ENCODE peak calls at places on chromosome 1, in eight cellular contexts. O is tibial nerve, A is A549, F is K562, H is transverse colon, M is esophagus muscularis mucosa, S is sigmoid colon, G is HepG2. D is an unnamed sample.

GRCh38 chr1:51463561-51463960 is 55.5 kb downstream of the EPS15 start:
- DNase-seq in O (no peak), A (no peak), F (no peak), H (no peak), M (no peak), S (no peak), G (no peak), D (no peak)

GRCh38 chr1:108533351-108534083 is 26.4 kb upstream of the EEIG2 start:
- DNase-seq in O (no peak), A (no peak), F (peak; percentile 97), H (peak; percentile 19), M (no peak), S (no peak), G (no peak), D (no peak)

GRCh38 chr1:121587777-121588176 is 403.0 kb downstream of the SRGAP2C start:
- DNase-seq in O (no peak), A (no peak), F (no peak), H (no peak), M (no peak), S (no peak), G (no peak), D (no peak)

GRCh38 chr1:212062832-212063438 is 27.4 kb downstream of the DTL start:
- DNase-seq in O (no peak), A (peak; percentile 55), F (peak; percentile 51), H (no peak), M (no peak), S (no peak), G (peak; percentile 47), D (no peak)

GRCh38 chr1:36553591-36554417 is 71.1 kb upstream of the CSF3R start:
- DNase-seq in O (peak; percentile 24), A (peak; percentile 51), F (peak; percentile 90), H (peak; percentile 44), M (no peak), S (peak; percentile 57), G (peak; percentile 59), D (peak; percentile 44)

GRCh38 chr1:31182352-31182751 is 57.3 kb downstream of the NKAIN1 start:
- DNase-seq in O (peak; percentile 77), A (peak; percentile 82), F (peak; percentile 85), H (peak; percentile 64), M (no peak), S (peak; percentile 74), G (peak; percentile 33), D (peak; percentile 60)

GRCh38 chr1:31707711-31708110 is 3.9 kb upstream of the COL16A1 start:
- DNase-seq in O (no peak), A (no peak), F (peak; percentile 36), H (no peak), M (no peak), S (no peak), G (no peak), D (no peak)

GRCh38 chr1:52925571-52926005 is 1.5 kb upstream of the SCP2 start:
- DNase-seq in O (no peak), A (no peak), F (no peak), H (no peak), M (no peak), S (no peak), G (peak; percentile 82), D (peak; percentile 75)

GRCh38 chr1:25879675-25880074 is 4.2 kb upstream of the PAQR7 start:
- DNase-seq in O (no peak), A (no peak), F (peak; percentile 66), H (no peak), M (no peak), S (peak; percentile 38), G (no peak), D (peak; percentile 83)

GRCh38 chr1:212606042-212606733 is 2.4 kb upstream of the ATF3 start:
- DNase-seq in O (no peak), A (no peak), F (no peak), H (no peak), M (no peak), S (no peak), G (no peak), D (no peak)

GRCh38 chr1:181014431-181015257 is 8.0 kb downstream of the STX6 start:
- DNase-seq in O (no peak), A (no peak), F (no peak), H (no peak), M (no peak), S (no peak), G (no peak), D (no peak)

GRCh38 chr1:63774617-63775417 is 1.0 kb downstream of the ROR1 start:
- DNase-seq in O (peak; percentile 30), A (peak; percentile 39), F (no peak), H (peak; percentile 28), M (peak; percentile 92), S (peak; percentile 83), G (no peak), D (peak; percentile 57)

GRCh38 chr1:38929476-38929875 is 12.2 kb downstream of the RHBDL2 start:
- DNase-seq in O (no peak), A (no peak), F (no peak), H (no peak), M (no peak), S (no peak), G (no peak), D (no peak)

GRCh38 chr1:154095456-154095855 is 59.4 kb downstream of the NUP210L start:
- DNase-seq in O (no peak), A (no peak), F (no peak), H (no peak), M (no peak), S (no peak), G (no peak), D (no peak)

GRCh38 chr1:181778630-181779285 is 282.8 kb downstream of the ZNF648 start:
- DNase-seq in O (no peak), A (peak; percentile 6), F (no peak), H (no peak), M (no peak), S (no peak), G (no peak), D (no peak)

GRCh38 chr1:225587310-225587709 is 65.6 kb downstream of the ENAH start:
- DNase-seq in O (no peak), A (no peak), F (no peak), H (no peak), M (no peak), S (no peak), G (no peak), D (no peak)
- TF ChIP-seq POLR2A in O (no peak), A (no peak), F (no peak), H (no peak), M (no peak), S (no peak), G (no peak), D (no peak)

DNA sequence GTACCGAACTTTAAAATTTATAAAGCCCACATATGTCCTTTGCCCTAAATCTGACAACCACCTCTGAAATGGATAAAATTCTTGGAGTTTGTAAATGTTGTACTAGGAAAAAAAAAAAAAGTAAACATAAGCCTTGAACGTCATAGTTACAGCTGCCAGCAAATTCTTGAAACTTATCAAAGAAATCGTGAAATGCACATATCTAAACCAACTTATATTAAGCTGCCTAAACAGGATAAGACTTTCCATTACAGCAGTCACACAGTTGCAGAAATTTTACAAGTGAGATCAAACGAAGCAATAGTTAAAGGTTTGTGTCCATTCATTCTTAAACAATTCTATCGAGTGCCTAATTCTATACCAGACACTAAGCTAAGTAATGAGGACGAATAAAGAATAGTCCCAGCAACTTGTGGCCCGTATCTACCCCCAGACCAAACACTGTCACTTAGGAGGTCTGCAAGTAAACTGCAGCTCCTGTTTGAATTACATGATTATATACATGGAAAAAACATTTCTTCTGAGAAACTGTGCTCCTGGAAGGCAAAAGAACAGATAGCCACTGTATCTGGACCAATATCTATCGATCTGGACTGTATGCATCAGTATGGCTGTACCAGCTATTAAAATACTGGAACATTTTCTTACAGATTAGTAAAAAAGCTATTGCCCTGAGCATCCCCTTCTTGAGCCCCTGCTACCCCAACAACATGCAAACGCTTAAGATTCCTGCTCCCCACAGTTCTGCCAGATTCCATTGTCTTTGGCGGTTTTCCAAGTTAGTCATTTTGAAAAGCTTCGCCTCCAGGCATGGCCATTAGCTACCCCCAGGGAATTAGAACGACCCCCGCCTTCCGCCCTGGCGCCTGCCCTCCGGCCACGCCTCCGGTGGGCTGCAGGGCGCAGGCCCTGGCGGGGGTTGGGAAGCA is 3.4 kb upstream of the SEC22B start:
- DNase-seq in O (no peak), A (no peak), F (peak; percentile 3), H (peak; percentile 8), M (no peak), S (peak; percentile 62), G (no peak), D (peak; percentile 30)
- TF ChIP-seq EP300 in O (no peak), A (no peak), F (no peak), H (no peak), M (no peak), S (no peak), G (no peak), D (no peak)

DNA sequence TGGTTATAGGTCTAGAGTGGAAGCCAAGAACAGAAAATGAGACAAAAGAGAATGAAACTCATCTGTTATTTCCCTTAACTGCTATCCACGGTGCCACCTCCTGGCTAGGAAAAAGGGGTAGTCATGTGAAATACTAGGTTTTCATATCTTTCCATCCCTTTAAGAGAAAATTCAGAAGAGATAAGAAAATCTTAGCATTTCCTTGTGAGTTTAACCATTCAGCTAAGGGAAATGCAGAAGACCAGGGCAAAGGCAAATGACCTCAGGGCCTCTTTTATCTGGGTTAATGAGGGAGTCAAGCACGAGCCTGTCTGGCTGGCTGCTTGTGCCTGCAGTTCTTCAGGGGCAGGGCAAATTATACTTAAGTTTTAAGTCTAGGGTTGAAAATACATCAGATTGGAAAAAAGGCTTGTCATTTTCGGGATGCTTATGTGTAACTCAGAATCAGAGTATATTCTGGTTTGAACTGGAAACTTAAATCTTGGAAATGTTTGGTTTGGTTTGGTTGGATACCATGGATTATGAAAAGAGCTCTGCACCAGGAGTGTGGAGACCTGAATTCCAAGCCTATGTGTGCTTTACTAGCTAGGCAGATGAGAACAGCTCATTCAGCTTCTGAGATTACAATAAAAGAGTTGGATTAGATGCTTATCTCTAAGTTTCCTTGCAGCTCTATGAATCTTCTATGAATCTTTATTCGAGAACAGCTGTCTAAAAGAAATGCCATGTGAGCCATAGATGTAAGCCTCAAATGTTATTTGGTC is 19.9 kb downstream of the NIBAN1 start:
- DNase-seq in O (no peak), A (no peak), F (no peak), H (no peak), M (peak; percentile 19), S (no peak), G (no peak), D (no peak)
- TF ChIP-seq CTCF in O (no peak), A (no peak), F (no peak), H (no peak), M (no peak), S (no peak), G (no peak), D (no peak)

DNA sequence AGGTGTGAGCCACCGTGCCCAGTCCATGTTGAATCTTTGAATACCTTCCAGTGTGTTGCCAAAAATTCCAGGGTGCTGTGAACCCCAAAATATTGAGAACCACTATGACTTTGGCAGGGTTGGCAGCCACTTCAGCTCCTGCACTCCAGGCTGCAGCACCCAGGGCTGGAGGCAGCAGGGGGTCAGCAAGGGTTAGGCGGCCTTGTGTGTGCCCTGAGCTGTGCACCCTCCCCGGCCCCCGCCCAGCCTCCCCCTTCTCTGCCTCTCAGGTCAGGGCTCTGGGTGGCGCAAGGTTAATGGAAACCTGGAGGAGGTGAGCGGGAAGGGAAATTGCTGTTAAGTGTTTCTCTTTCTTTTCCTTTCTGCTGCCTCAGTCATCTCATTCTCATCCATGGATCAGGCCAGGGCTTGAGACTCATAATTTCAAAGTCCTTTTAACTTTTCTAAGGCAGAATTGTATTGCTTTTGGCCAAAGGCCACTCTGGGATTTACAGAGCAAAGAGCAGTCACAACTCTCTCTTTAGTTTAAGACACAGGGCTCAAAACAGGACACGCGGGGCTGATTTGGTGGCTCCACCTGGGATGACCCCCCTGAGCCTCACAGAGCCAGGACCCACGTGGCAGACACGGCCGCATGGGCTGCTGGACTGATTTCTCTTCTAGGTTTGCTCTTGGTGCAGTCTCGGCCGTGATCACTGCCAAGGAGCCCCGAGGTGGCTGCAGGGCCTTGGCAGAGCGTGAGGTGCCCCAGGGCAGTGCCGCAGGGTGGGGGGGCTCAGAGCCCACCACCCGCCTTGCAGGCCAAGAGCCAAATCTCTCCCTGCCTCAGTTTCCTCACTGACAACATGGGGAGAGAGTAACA is 212.4 kb downstream of the PTPRU start:
- DNase-seq in O (no peak), A (no peak), F (no peak), H (no peak), M (no peak), S (no peak), G (no peak), D (no peak)
- TF ChIP-seq POLR2A in O (no peak), A (no peak), F (no peak), H (no peak), M (no peak), S (no peak), G (no peak), D (no peak)